ENCODE peak calls at places on chromosomes 6 and 20, in six cellular contexts. Z, D, F, U, H and N are unnamed samples.

GRCh38 chr20:2140561-2140960 is 38.9 kb downstream of the STK35 start:
- DNase-seq in U (no peak), D (peak; percentile 63), Z (no peak), H (peak; percentile 27), F (no peak), N (no peak)

GRCh38 chr6:45507156-45507555 is 129.4 kb upstream of the SUPT3H start:
- DNase-seq in Z (no peak), H (no peak), F (no peak), D (peak; percentile 13), U (no peak), N (no peak)

GRCh38 chr20:41133709-41134361 is 3.5 kb upstream of the PLCG1 start:
- DNase-seq in Z (no peak), F (no peak), U (no peak), D (peak; percentile 18), H (no peak), N (no peak)

GRCh38 chr20:18533491-18533890 is 25.8 kb downstream of the SEC23B start:
- DNase-seq in U (no peak), Z (no peak), F (no peak), H (no peak), D (no peak), N (no peak)

GRCh38 chr6:119129148-119129967 is 50.9 kb upstream of the FAM184A start:
- DNase-seq in U (peak; percentile 63), F (peak; percentile 42), D (peak; percentile 76), H (peak; percentile 85), Z (peak; percentile 84), N (peak; percentile 64)

GRCh38 chr6:148431413-148431812 is 88.8 kb downstream of the SASH1 start:
- DNase-seq in F (no peak), U (no peak), H (no peak), Z (no peak), D (no peak), N (no peak)

GRCh38 chr6:79669766-79670165 is 38.6 kb downstream of the SH3BGRL2 start:
- DNase-seq in U (no peak), F (no peak), H (no peak), D (no peak), Z (no peak), N (no peak)

GRCh38 chr6:33029297-33030184 is 20.1 kb upstream of the HLA-DOA start:
- DNase-seq in H (peak; percentile 25), Z (no peak), F (no peak), U (no peak), D (peak; percentile 4), N (no peak)

GRCh38 chr20:15154070-15154469 is 816.7 kb upstream of the FLRT3 start:
- DNase-seq in F (no peak), Z (no peak), H (no peak), U (no peak), D (no peak), N (no peak)

GRCh38 chr6:12585497-12585958 is 131.0 kb upstream of the PHACTR1 start:
- DNase-seq in F (no peak), Z (no peak), D (peak; percentile 19), U (no peak), H (no peak), N (no peak)

GRCh38 chr20:19964289-19965263 is 52.6 kb upstream of the NAA20 start:
- DNase-seq in Z (no peak), U (no peak), D (peak; percentile 97), F (no peak), H (peak; percentile 94), N (no peak)
- H2BK120ac ChIP-seq in Z (no peak overlapping the region), U (no peak overlapping the region), D (peak overlapping the region; percentile 86), F (no peak overlapping the region), H (no peak overlapping the region), N (no peak overlapping the region)

GRCh38 chr6:16335176-16335575 is 96.8 kb downstream of the GMPR start:
- DNase-seq in D (no peak), F (no peak), Z (no peak), H (no peak), U (no peak), N (no peak)

GRCh38 chr6:16334671-16335070 is 96.3 kb downstream of the GMPR start:
- DNase-seq in U (no peak), F (no peak), Z (peak; percentile 29), D (peak; percentile 94), H (peak; percentile 95), N (no peak)

GRCh38 chr6:16333580-16333979 is 95.2 kb downstream of the GMPR start:
- DNase-seq in U (no peak), H (peak; percentile 71), Z (peak; percentile 39), F (no peak), D (peak; percentile 60), N (no peak)

GRCh38 chr6:16332175-16332542 is 93.8 kb downstream of the GMPR start:
- DNase-seq in F (peak; percentile 92), D (peak; percentile 78), Z (peak; percentile 96), H (peak; percentile 86), U (peak; percentile 91), N (peak; percentile 86)

DNA sequence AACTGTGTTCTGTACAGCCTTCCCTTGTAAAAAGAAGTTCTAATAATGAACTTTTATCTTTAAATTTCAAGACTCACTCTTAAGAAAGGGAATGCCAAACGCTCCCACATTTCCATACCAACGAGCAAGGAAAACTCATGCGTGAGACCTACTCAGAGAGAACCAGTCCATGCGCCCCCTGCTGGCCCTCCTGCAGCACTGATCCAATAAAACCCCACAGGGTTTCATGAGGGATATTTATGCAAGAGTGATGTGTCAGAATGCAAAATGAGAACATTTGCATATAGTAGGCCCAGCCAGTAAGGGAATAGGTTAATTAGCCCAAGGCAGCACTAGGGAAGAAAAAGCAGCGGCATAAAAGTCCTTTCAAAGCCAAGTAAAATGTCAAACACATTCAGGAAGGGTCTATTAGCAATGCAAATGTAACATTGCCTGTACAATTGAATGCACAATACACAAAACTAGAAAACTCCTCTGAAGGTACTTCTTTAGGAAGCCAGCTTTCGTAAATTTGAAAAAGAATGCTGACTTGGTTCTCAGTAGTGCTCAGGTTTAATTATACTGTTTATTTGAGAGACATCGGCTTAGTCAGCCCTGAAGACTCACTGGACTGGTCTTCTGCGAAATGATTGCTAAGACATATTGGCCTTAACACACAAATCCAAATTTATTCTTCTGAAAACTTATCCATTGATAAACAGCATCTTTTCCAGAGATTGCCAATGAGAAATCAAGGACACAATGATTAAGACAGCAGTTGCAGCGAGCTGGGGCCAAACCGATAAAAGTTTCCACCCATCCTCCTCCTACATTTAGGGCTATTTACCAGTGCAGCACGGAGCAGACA is 93.2 kb downstream of the GMPR start:
- DNase-seq in H (peak; percentile 88), Z (peak; percentile 92), U (peak; percentile 75), F (peak; percentile 74), D (peak; percentile 77), N (peak; percentile 56)
- H2BK5ac ChIP-seq in H (no peak overlapping the region), Z (no peak overlapping the region), U (no peak overlapping the region), F (no peak overlapping the region), D (peak overlapping the region; percentile 40), N (no peak overlapping the region)

DNA sequence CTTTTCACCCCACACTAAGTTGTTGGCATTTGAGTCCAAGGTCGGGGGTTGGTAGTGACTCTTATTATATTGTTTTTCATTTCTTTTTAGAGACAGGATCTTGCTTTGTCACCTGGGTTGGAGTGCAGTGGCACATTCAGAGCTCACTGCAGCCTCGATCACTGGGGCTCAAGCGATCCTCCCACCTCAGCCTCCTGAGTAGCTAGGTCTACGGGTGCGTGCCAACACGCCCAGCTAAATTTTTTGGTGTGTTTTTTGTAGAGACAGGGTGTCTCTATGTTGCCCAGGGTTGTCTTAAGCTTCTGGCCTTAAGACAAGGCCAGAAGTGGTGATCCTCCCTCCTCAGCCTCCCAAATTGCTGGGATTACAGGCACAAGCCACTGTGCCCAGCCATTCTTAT is 25.1 kb upstream of the TGM2 start:
- DNase-seq in Z (no peak), U (no peak), F (no peak), H (no peak), D (no peak), N (no peak)
- H2BK120ac ChIP-seq in Z (no peak overlapping the region), U (no peak overlapping the region), F (no peak overlapping the region), H (no peak overlapping the region), D (no peak overlapping the region), N (no peak overlapping the region)

GRCh38 chr6:139982652-139983051 is 608.2 kb upstream of the CITED2 start:
- DNase-seq in F (peak; percentile 30), Z (peak; percentile 97), D (peak; percentile 74), U (no peak), H (peak; percentile 78), N (no peak)

GRCh38 chr6:139981810-139982550 is 607.5 kb upstream of the CITED2 start:
- DNase-seq in U (no peak), F (peak; percentile 30), H (peak; percentile 82), D (peak; percentile 80), Z (peak; percentile 76), N (peak; percentile 33)

GRCh38 chr6:139983555-139984276 is 609.3 kb upstream of the CITED2 start:
- DNase-seq in D (peak; percentile 58), U (no peak), H (peak; percentile 78), Z (no peak), F (no peak), N (no peak)

GRCh38 chr6:139979021-139979721 is 604.7 kb upstream of the CITED2 start:
- DNase-seq in H (peak; percentile 70), U (no peak), F (no peak), Z (no peak), D (no peak), N (no peak)

DNA sequence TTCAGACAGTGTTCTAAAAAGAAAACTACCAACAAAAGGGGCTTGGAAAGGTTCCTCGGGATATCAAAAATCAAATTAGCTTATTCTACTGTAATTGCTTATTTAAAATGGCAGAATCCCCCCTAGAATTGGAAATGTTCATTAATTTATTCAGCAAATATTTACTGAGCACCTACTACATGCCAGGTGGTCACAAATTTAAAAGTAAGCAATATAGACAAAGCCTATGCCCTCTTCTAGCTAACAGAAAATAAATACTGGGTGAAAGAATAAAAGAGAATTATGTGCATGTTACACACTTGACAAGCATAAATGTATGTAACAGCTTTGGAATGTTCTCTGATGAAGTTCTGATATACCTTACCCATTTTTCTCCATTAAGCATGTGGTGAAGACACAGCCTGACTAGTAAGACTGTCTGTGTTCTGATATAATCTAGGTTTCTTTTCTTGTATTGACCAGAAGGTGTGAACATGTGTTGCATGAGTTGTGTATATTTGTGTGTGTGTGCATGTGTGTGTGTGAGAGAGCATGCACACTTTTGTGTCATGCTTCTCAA is 606.7 kb upstream of the CITED2 start:
- DNase-seq in H (peak; percentile 53), F (no peak), D (no peak), U (no peak), Z (no peak), N (no peak)
- H2BK5ac ChIP-seq in H (no peak overlapping the region), F (no peak overlapping the region), D (peak overlapping the region; percentile 92), U (peak overlapping the region; percentile 45), Z (peak overlapping the region; percentile 79), N (no peak overlapping the region)

DNA sequence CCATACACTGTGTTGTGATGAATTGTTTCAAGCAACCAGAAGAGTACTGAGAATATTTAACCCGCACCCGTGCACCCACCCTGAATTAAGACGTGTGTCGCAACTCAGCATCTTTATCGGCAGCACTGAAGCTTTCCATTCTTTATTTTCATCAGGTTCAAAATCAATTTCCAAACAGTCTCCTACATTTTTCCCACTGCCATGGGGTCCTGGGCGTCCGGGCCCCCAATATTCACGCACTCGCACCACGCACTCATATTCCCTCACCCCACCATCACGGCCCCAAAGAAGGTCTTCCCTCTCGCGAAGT is 1.8 kb downstream of the LTB start:
- DNase-seq in Z (no peak), U (no peak), H (no peak), D (no peak), F (no peak), N (peak; percentile 15)
- H2BK120ac ChIP-seq in Z (no peak overlapping the region), U (no peak overlapping the region), H (peak overlapping the region; percentile 75), D (peak overlapping the region; percentile 59), F (no peak overlapping the region), N (peak overlapping the region; percentile 75)